ENCODE peak calls at places on chromosomes 4 and X, in six cellular contexts. One of them, this sample, is unnamed.

GRCh38 chr4:5976431-5976830 is 41.8 kb downstream of the C4orf50 start:
- DNase-seq in AG09309: no peak
- DNase-seq in WERI-Rb-1: no peak
- DNase-seq in Peyer's patch: peak; percentile 9
- DNase-seq in fibroblast of mammary gland: no peak
- DNase-seq in osteocyte: no peak
- DNase-seq in this sample: no peak

GRCh38 chr4:53321151-53321987 is 44.5 kb downstream of the SCFD2 start:
- DNase-seq in AG09309: peak; percentile 94
- DNase-seq in WERI-Rb-1: no peak
- DNase-seq in Peyer's patch: no peak
- DNase-seq in fibroblast of mammary gland: peak; percentile 89
- DNase-seq in osteocyte: no peak
- DNase-seq in this sample: no peak

GRCh38 chr4:152850377-152850776 is 70.6 kb downstream of the ARFIP1 start:
- DNase-seq in AG09309: no peak
- DNase-seq in WERI-Rb-1: no peak
- DNase-seq in Peyer's patch: no peak
- DNase-seq in fibroblast of mammary gland: peak; percentile 49
- DNase-seq in osteocyte: no peak
- DNase-seq in this sample: no peak

GRCh38 chrX:31287861-31288260 is 216.0 kb upstream of the FTHL17 start:
- DNase-seq in AG09309: no peak
- DNase-seq in WERI-Rb-1: no peak
- DNase-seq in Peyer's patch: no peak
- DNase-seq in fibroblast of mammary gland: peak; percentile 36
- DNase-seq in osteocyte: no peak
- DNase-seq in this sample: no peak

GRCh38 chr4:70623301-70623700 is 5.2 kb upstream of the ENAM start:
- DNase-seq in AG09309: no peak
- DNase-seq in WERI-Rb-1: no peak
- DNase-seq in Peyer's patch: no peak
- DNase-seq in fibroblast of mammary gland: no peak
- DNase-seq in osteocyte: no peak
- DNase-seq in this sample: no peak

GRCh38 chr4:56158483-56158882 is 209.7 kb downstream of the CEP135 start:
- DNase-seq in AG09309: no peak
- DNase-seq in WERI-Rb-1: no peak
- DNase-seq in Peyer's patch: no peak
- DNase-seq in fibroblast of mammary gland: no peak
- DNase-seq in osteocyte: no peak
- DNase-seq in this sample: no peak

GRCh38 chr4:153962311-153963039 is 173.6 kb upstream of the SFRP2 start:
- DNase-seq in AG09309: no peak
- DNase-seq in WERI-Rb-1: no peak
- DNase-seq in Peyer's patch: no peak
- DNase-seq in fibroblast of mammary gland: peak; percentile 32
- DNase-seq in osteocyte: no peak
- DNase-seq in this sample: no peak

GRCh38 chr4:107269175-107269574 is 233.1 kb upstream of the DKK2 start:
- DNase-seq in AG09309: no peak
- DNase-seq in WERI-Rb-1: no peak
- DNase-seq in Peyer's patch: peak; percentile 38
- DNase-seq in fibroblast of mammary gland: no peak
- DNase-seq in osteocyte: no peak
- DNase-seq in this sample: no peak

GRCh38 chr4:139922625-139923024 is 231.4 kb downstream of the MAML3 start:
- DNase-seq in AG09309: no peak
- DNase-seq in WERI-Rb-1: no peak
- DNase-seq in Peyer's patch: no peak
- DNase-seq in fibroblast of mammary gland: peak; percentile 50
- DNase-seq in osteocyte: no peak
- DNase-seq in this sample: no peak

GRCh38 chr4:14078311-14078710 is 450.8 kb upstream of the BOD1L1 start:
- DNase-seq in AG09309: no peak
- DNase-seq in WERI-Rb-1: no peak
- DNase-seq in Peyer's patch: no peak
- DNase-seq in fibroblast of mammary gland: no peak
- DNase-seq in osteocyte: no peak
- DNase-seq in this sample: no peak

GRCh38 chr4:141009931-141010330 is 123.3 kb downstream of the RNF150 start:
- DNase-seq in AG09309: no peak
- DNase-seq in WERI-Rb-1: no peak
- DNase-seq in Peyer's patch: no peak
- DNase-seq in fibroblast of mammary gland: no peak
- DNase-seq in osteocyte: no peak
- DNase-seq in this sample: no peak

GRCh38 chrX:46965125-46965758 is 53.0 kb downstream of the JADE3 start:
- DNase-seq in AG09309: no peak
- DNase-seq in WERI-Rb-1: no peak
- DNase-seq in Peyer's patch: no peak
- DNase-seq in fibroblast of mammary gland: peak; percentile 52
- DNase-seq in osteocyte: no peak
- DNase-seq in this sample: no peak

GRCh38 chr4:78688385-78688784 is 87.8 kb upstream of the BMP2K start:
- DNase-seq in AG09309: no peak
- DNase-seq in WERI-Rb-1: no peak
- DNase-seq in Peyer's patch: no peak
- DNase-seq in fibroblast of mammary gland: peak; percentile 29
- DNase-seq in osteocyte: no peak
- DNase-seq in this sample: no peak

GRCh38 chr4:111991797-111992196 is 153.5 kb upstream of the FAM241A start:
- DNase-seq in AG09309: no peak
- DNase-seq in WERI-Rb-1: peak; percentile 18
- DNase-seq in Peyer's patch: no peak
- DNase-seq in fibroblast of mammary gland: peak; percentile 92
- DNase-seq in osteocyte: no peak
- DNase-seq in this sample: no peak

GRCh38 chr4:39823193-39823592 is 125.3 kb downstream of the UBE2K start:
- DNase-seq in AG09309: peak; percentile 38
- DNase-seq in WERI-Rb-1: no peak
- DNase-seq in Peyer's patch: no peak
- DNase-seq in fibroblast of mammary gland: peak; percentile 68
- DNase-seq in osteocyte: no peak
- DNase-seq in this sample: no peak

GRCh38 chr4:183304538-183304937 is 15.5 kb downstream of the CLDN22 start:
- DNase-seq in AG09309: no peak
- DNase-seq in WERI-Rb-1: no peak
- DNase-seq in Peyer's patch: no peak
- DNase-seq in fibroblast of mammary gland: no peak
- DNase-seq in osteocyte: no peak
- DNase-seq in this sample: no peak

GRCh38 chr4:4386736-4387392 is at the start of gene NSG1:
- DNase-seq in AG09309: no peak
- DNase-seq in WERI-Rb-1: no peak
- DNase-seq in Peyer's patch: peak; percentile 47
- DNase-seq in fibroblast of mammary gland: peak; percentile 14
- DNase-seq in osteocyte: no peak
- DNase-seq in this sample: peak; percentile 78

GRCh38 chr4:38560763-38561558 is 103.0 kb upstream of the KLF3 start:
- DNase-seq in AG09309: no peak
- DNase-seq in WERI-Rb-1: no peak
- DNase-seq in Peyer's patch: no peak
- DNase-seq in fibroblast of mammary gland: no peak
- DNase-seq in osteocyte: no peak
- DNase-seq in this sample: no peak

GRCh38 chr4:45350438-45350837 is 624.1 kb upstream of the GNPDA2 start:
- DNase-seq in AG09309: no peak
- DNase-seq in WERI-Rb-1: no peak
- DNase-seq in Peyer's patch: no peak
- DNase-seq in fibroblast of mammary gland: peak; percentile 48
- DNase-seq in osteocyte: no peak
- DNase-seq in this sample: no peak

GRCh38 chr4:75180790-75181776 is 248.2 kb downstream of the PARM1 start:
- DNase-seq in AG09309: no peak
- DNase-seq in WERI-Rb-1: no peak
- DNase-seq in Peyer's patch: peak; percentile 52
- DNase-seq in fibroblast of mammary gland: no peak
- DNase-seq in osteocyte: no peak
- DNase-seq in this sample: no peak

GRCh38 chr4:8306511-8307021 is 37.0 kb downstream of the HTRA3 start:
- DNase-seq in AG09309: no peak
- DNase-seq in WERI-Rb-1: peak; percentile 47
- DNase-seq in Peyer's patch: peak; percentile 37
- DNase-seq in fibroblast of mammary gland: no peak
- DNase-seq in osteocyte: no peak
- DNase-seq in this sample: no peak

GRCh38 chr4:5808081-5808741 is 84.7 kb downstream of the CRMP1 start:
- DNase-seq in AG09309: no peak
- DNase-seq in WERI-Rb-1: no peak
- DNase-seq in Peyer's patch: peak; percentile 27
- DNase-seq in fibroblast of mammary gland: peak; percentile 38
- DNase-seq in osteocyte: no peak
- DNase-seq in this sample: no peak

GRCh38 chr4:94127707-94128328 is 79.8 kb upstream of the SMARCAD1 start:
- DNase-seq in AG09309: no peak
- DNase-seq in WERI-Rb-1: no peak
- DNase-seq in Peyer's patch: no peak
- DNase-seq in fibroblast of mammary gland: peak; percentile 38
- DNase-seq in osteocyte: no peak
- DNase-seq in this sample: no peak

GRCh38 chr4:26122690-26123089 is 198.1 kb upstream of the RBPJ start:
- DNase-seq in AG09309: no peak
- DNase-seq in WERI-Rb-1: no peak
- DNase-seq in Peyer's patch: no peak
- DNase-seq in fibroblast of mammary gland: no peak
- DNase-seq in osteocyte: no peak
- DNase-seq in this sample: no peak

GRCh38 chrX:30489323-30489722 is 88.2 kb downstream of the TASL start:
- DNase-seq in AG09309: no peak
- DNase-seq in WERI-Rb-1: peak; percentile 15
- DNase-seq in Peyer's patch: no peak
- DNase-seq in fibroblast of mammary gland: peak; percentile 31
- DNase-seq in osteocyte: no peak
- DNase-seq in this sample: no peak

GRCh38 chr4:173252024-173252935 is 81.9 kb downstream of the HMGB2 start:
- DNase-seq in AG09309: peak; percentile 96
- DNase-seq in WERI-Rb-1: no peak
- DNase-seq in Peyer's patch: no peak
- DNase-seq in fibroblast of mammary gland: peak; percentile 99
- DNase-seq in osteocyte: peak; percentile 92
- DNase-seq in this sample: peak; percentile 14

GRCh38 chrX:37380920-37381319 is 31.8 kb downstream of the PRRG1 start:
- DNase-seq in AG09309: no peak
- DNase-seq in WERI-Rb-1: no peak
- DNase-seq in Peyer's patch: no peak
- DNase-seq in fibroblast of mammary gland: peak; percentile 78
- DNase-seq in osteocyte: no peak
- DNase-seq in this sample: no peak

GRCh38 chrX:53831662-53832635 is 145.4 kb upstream of the HUWE1 start:
- DNase-seq in AG09309: no peak
- DNase-seq in WERI-Rb-1: peak; percentile 41
- DNase-seq in Peyer's patch: no peak
- DNase-seq in fibroblast of mammary gland: peak; percentile 31
- DNase-seq in osteocyte: no peak
- DNase-seq in this sample: peak; percentile 19
- TF ChIP-seq CTCF in AG09309: peak; percentile 58
- TF ChIP-seq CTCF in WERI-Rb-1: peak; percentile 41
- TF ChIP-seq CTCF in Peyer's patch: no peak
- TF ChIP-seq CTCF in fibroblast of mammary gland: peak; percentile 50
- TF ChIP-seq CTCF in osteocyte: peak; percentile 46
- TF ChIP-seq CTCF in this sample: peak; percentile 29

GRCh38 chrX:49100704-49101628 is 21.3 kb upstream of the WDR45 start:
- DNase-seq in AG09309: peak; percentile 44
- DNase-seq in WERI-Rb-1: peak; percentile 93
- DNase-seq in Peyer's patch: peak; percentile 92
- DNase-seq in fibroblast of mammary gland: peak; percentile 90
- DNase-seq in osteocyte: peak; percentile 95
- DNase-seq in this sample: peak; percentile 88

GRCh38 chrX:49106296-49106695 is 17.2 kb downstream of the GPKOW start:
- DNase-seq in AG09309: no peak
- DNase-seq in WERI-Rb-1: no peak
- DNase-seq in Peyer's patch: no peak
- DNase-seq in fibroblast of mammary gland: no peak
- DNase-seq in osteocyte: no peak
- DNase-seq in this sample: no peak

GRCh38 chrX:49103637-49104036 is 19.9 kb downstream of the GPKOW start:
- DNase-seq in AG09309: no peak
- DNase-seq in WERI-Rb-1: no peak
- DNase-seq in Peyer's patch: no peak
- DNase-seq in fibroblast of mammary gland: no peak
- DNase-seq in osteocyte: no peak
- DNase-seq in this sample: no peak

GRCh38 chrX:49102221-49102620 is 21.3 kb downstream of the GPKOW start:
- DNase-seq in AG09309: no peak
- DNase-seq in WERI-Rb-1: no peak
- DNase-seq in Peyer's patch: no peak
- DNase-seq in fibroblast of mammary gland: no peak
- DNase-seq in osteocyte: no peak
- DNase-seq in this sample: no peak

DNA sequence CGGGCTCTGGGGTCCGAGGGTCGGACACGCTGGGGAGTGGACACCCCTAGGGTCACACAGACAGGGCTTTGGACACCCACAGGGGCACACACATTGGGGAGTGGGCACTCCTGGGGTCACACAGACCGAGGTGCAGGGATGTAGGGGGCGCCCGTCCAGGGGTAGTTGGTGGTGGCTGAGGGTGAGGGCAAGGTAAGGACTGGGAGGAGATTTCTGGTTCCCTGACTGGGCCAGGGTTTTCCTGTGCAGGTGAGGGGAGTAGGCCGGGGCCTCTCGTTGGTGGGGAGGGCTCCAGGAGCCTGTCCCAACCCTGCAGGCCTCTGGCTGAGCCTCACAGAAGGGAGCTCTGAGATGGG is 21.9 kb upstream of the WDR45 start:
- DNase-seq in AG09309: no peak
- DNase-seq in WERI-Rb-1: no peak
- DNase-seq in Peyer's patch: no peak
- DNase-seq in fibroblast of mammary gland: no peak
- DNase-seq in osteocyte: no peak
- DNase-seq in this sample: no peak
- TF ChIP-seq CTCF in AG09309: no peak
- TF ChIP-seq CTCF in WERI-Rb-1: peak; percentile 16
- TF ChIP-seq CTCF in Peyer's patch: no peak
- TF ChIP-seq CTCF in fibroblast of mammary gland: no peak
- TF ChIP-seq CTCF in osteocyte: no peak
- TF ChIP-seq CTCF in this sample: no peak

GRCh38 chr4:136687596-136687995 is 844.7 kb downstream of the PCDH18 start:
- DNase-seq in AG09309: no peak
- DNase-seq in WERI-Rb-1: no peak
- DNase-seq in Peyer's patch: no peak
- DNase-seq in fibroblast of mammary gland: no peak
- DNase-seq in osteocyte: no peak
- DNase-seq in this sample: no peak
- TF ChIP-seq CTCF in AG09309: no peak
- TF ChIP-seq CTCF in WERI-Rb-1: no peak
- TF ChIP-seq CTCF in Peyer's patch: no peak
- TF ChIP-seq CTCF in fibroblast of mammary gland: no peak
- TF ChIP-seq CTCF in osteocyte: no peak
- TF ChIP-seq CTCF in this sample: no peak

DNA sequence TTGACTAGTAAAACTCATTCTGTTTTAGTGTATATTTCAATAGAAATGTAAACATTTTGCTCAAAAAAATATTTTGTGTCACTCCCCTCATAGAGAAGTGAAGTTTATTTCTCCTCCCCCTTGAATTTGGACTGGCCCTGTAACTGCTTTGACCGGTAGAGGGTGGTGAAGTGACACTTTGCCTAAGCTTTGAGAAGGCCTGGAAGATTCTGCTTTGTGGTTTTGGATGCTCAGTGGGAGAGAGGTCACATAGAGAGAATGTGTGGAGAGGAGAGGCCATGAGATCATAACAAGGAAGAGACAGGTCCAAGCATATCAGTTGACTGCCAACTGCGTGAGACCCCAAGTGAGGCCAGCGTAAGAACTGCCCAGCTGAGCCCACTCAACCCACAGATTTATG is 19.1 kb upstream of the ARX start:
- DNase-seq in AG09309: no peak
- DNase-seq in WERI-Rb-1: no peak
- DNase-seq in Peyer's patch: no peak
- DNase-seq in fibroblast of mammary gland: peak; percentile 51
- DNase-seq in osteocyte: no peak
- DNase-seq in this sample: no peak
- TF ChIP-seq CTCF in AG09309: no peak
- TF ChIP-seq CTCF in WERI-Rb-1: no peak
- TF ChIP-seq CTCF in Peyer's patch: no peak
- TF ChIP-seq CTCF in fibroblast of mammary gland: peak; percentile 40
- TF ChIP-seq CTCF in osteocyte: peak; percentile 25
- TF ChIP-seq CTCF in this sample: no peak